ENCODE peak calls at places on chromosome 4, in six cellular contexts. One of them, this sample, is unnamed.

GRCh38 chr4:11098461-11098860 is 330.2 kb downstream of the HS3ST1 start:
- DNase-seq in psoas muscle: no peak
- DNase-seq in tibial artery: no peak
- DNase-seq in fibroblast of mammary gland: no peak
- DNase-seq in esophagus squamous epithelium: no peak
- DNase-seq in cardiac fibroblast: no peak
- DNase-seq in this sample: no peak

GRCh38 chr4:48194986-48195773 is 61.1 kb upstream of the TXK start:
- DNase-seq in psoas muscle: no peak
- DNase-seq in tibial artery: no peak
- DNase-seq in fibroblast of mammary gland: peak; percentile 83
- DNase-seq in esophagus squamous epithelium: no peak
- DNase-seq in cardiac fibroblast: no peak
- DNase-seq in this sample: peak; percentile 2

GRCh38 chr4:111269439-111269838 is 646.6 kb upstream of the PITX2 start:
- DNase-seq in psoas muscle: no peak
- DNase-seq in tibial artery: no peak
- DNase-seq in fibroblast of mammary gland: no peak
- DNase-seq in esophagus squamous epithelium: no peak
- DNase-seq in cardiac fibroblast: no peak
- DNase-seq in this sample: no peak

GRCh38 chr4:83083925-83084475 is 30.5 kb downstream of the PLAC8 start:
- DNase-seq in psoas muscle: no peak
- DNase-seq in tibial artery: no peak
- DNase-seq in fibroblast of mammary gland: no peak
- DNase-seq in esophagus squamous epithelium: no peak
- DNase-seq in cardiac fibroblast: peak; percentile 15
- DNase-seq in this sample: no peak

GRCh38 chr4:113849771-113850170 is 88.2 kb upstream of the CAMK2D start:
- DNase-seq in psoas muscle: no peak
- DNase-seq in tibial artery: no peak
- DNase-seq in fibroblast of mammary gland: peak; percentile 66
- DNase-seq in esophagus squamous epithelium: no peak
- DNase-seq in cardiac fibroblast: peak; percentile 76
- DNase-seq in this sample: no peak

GRCh38 chr4:67885727-67886126 is 1.9 kb upstream of the TMPRSS11D start:
- DNase-seq in psoas muscle: no peak
- DNase-seq in tibial artery: no peak
- DNase-seq in fibroblast of mammary gland: peak; percentile 98
- DNase-seq in esophagus squamous epithelium: no peak
- DNase-seq in cardiac fibroblast: peak; percentile 64
- DNase-seq in this sample: peak; percentile 46

GRCh38 chr4:83378426-83378825 is 43.8 kb upstream of the HPSE start:
- DNase-seq in psoas muscle: no peak
- DNase-seq in tibial artery: no peak
- DNase-seq in fibroblast of mammary gland: peak; percentile 29
- DNase-seq in esophagus squamous epithelium: no peak
- DNase-seq in cardiac fibroblast: no peak
- DNase-seq in this sample: no peak

GRCh38 chr4:472881-473574 is 25.9 kb downstream of the ZNF721 start:
- DNase-seq in psoas muscle: no peak
- DNase-seq in tibial artery: no peak
- DNase-seq in fibroblast of mammary gland: peak; percentile 11
- DNase-seq in esophagus squamous epithelium: no peak
- DNase-seq in cardiac fibroblast: peak; percentile 1
- DNase-seq in this sample: no peak

GRCh38 chr4:7155611-7156071 is 36.7 kb upstream of the SORCS2 start:
- DNase-seq in psoas muscle: no peak
- DNase-seq in tibial artery: peak; percentile 17
- DNase-seq in fibroblast of mammary gland: peak; percentile 56
- DNase-seq in esophagus squamous epithelium: no peak
- DNase-seq in cardiac fibroblast: peak; percentile 54
- DNase-seq in this sample: no peak

GRCh38 chr4:38691251-38692008 is 27.4 kb downstream of the KLF3 start:
- DNase-seq in psoas muscle: no peak
- DNase-seq in tibial artery: no peak
- DNase-seq in fibroblast of mammary gland: peak; percentile 96
- DNase-seq in esophagus squamous epithelium: no peak
- DNase-seq in cardiac fibroblast: peak; percentile 89
- DNase-seq in this sample: peak; percentile 71

GRCh38 chr4:44287505-44287904 is 161.1 kb downstream of the KCTD8 start:
- DNase-seq in psoas muscle: no peak
- DNase-seq in tibial artery: no peak
- DNase-seq in fibroblast of mammary gland: no peak
- DNase-seq in esophagus squamous epithelium: no peak
- DNase-seq in cardiac fibroblast: no peak
- DNase-seq in this sample: no peak

GRCh38 chr4:4852591-4853362 is 6.7 kb upstream of the MSX1 start:
- DNase-seq in psoas muscle: peak; percentile 33
- DNase-seq in tibial artery: peak; percentile 76
- DNase-seq in fibroblast of mammary gland: peak; percentile 79
- DNase-seq in esophagus squamous epithelium: no peak
- DNase-seq in cardiac fibroblast: peak; percentile 60
- DNase-seq in this sample: peak; percentile 46

GRCh38 chr4:52750819-52751348 is 341 bp downstream of the ERVMER34-1 start:
- DNase-seq in psoas muscle: peak; percentile 30
- DNase-seq in tibial artery: no peak
- DNase-seq in fibroblast of mammary gland: peak; percentile 6
- DNase-seq in esophagus squamous epithelium: no peak
- DNase-seq in cardiac fibroblast: peak; percentile 2
- DNase-seq in this sample: no peak

GRCh38 chr4:6198768-6199343 is 1.5 kb downstream of the JAKMIP1 start:
- DNase-seq in psoas muscle: no peak
- DNase-seq in tibial artery: peak; percentile 38
- DNase-seq in fibroblast of mammary gland: no peak
- DNase-seq in esophagus squamous epithelium: no peak
- DNase-seq in cardiac fibroblast: peak; percentile 7
- DNase-seq in this sample: no peak

GRCh38 chr4:87363552-87363951 is 27.4 kb downstream of the HSD17B11 start:
- DNase-seq in psoas muscle: no peak
- DNase-seq in tibial artery: no peak
- DNase-seq in fibroblast of mammary gland: no peak
- DNase-seq in esophagus squamous epithelium: no peak
- DNase-seq in cardiac fibroblast: no peak
- DNase-seq in this sample: no peak

GRCh38 chr4:110414590-110414989 is 61.4 kb upstream of the ENPEP start:
- DNase-seq in psoas muscle: no peak
- DNase-seq in tibial artery: no peak
- DNase-seq in fibroblast of mammary gland: peak; percentile 11
- DNase-seq in esophagus squamous epithelium: no peak
- DNase-seq in cardiac fibroblast: no peak
- DNase-seq in this sample: no peak

GRCh38 chr4:154595807-154596206 is 5.3 kb upstream of the FGA start:
- DNase-seq in psoas muscle: no peak
- DNase-seq in tibial artery: no peak
- DNase-seq in fibroblast of mammary gland: peak; percentile 23
- DNase-seq in esophagus squamous epithelium: no peak
- DNase-seq in cardiac fibroblast: no peak
- DNase-seq in this sample: no peak

GRCh38 chr4:85681194-85681803 is 206.3 kb downstream of the ARHGAP24 start:
- DNase-seq in psoas muscle: no peak
- DNase-seq in tibial artery: peak; percentile 68
- DNase-seq in fibroblast of mammary gland: peak; percentile 97
- DNase-seq in esophagus squamous epithelium: no peak
- DNase-seq in cardiac fibroblast: peak; percentile 95
- DNase-seq in this sample: peak; percentile 98

GRCh38 chr4:102598102-102598758 is 97.1 kb downstream of the NFKB1 start:
- DNase-seq in psoas muscle: no peak
- DNase-seq in tibial artery: no peak
- DNase-seq in fibroblast of mammary gland: no peak
- DNase-seq in esophagus squamous epithelium: no peak
- DNase-seq in cardiac fibroblast: peak; percentile 25
- DNase-seq in this sample: no peak

GRCh38 chr4:64250061-64250460 is 159.2 kb downstream of the TECRL start:
- DNase-seq in psoas muscle: no peak
- DNase-seq in tibial artery: no peak
- DNase-seq in fibroblast of mammary gland: no peak
- DNase-seq in esophagus squamous epithelium: no peak
- DNase-seq in cardiac fibroblast: no peak
- DNase-seq in this sample: no peak

GRCh38 chr4:5034206-5034605 is 14.9 kb upstream of the CYTL1 start:
- DNase-seq in psoas muscle: no peak
- DNase-seq in tibial artery: no peak
- DNase-seq in fibroblast of mammary gland: no peak
- DNase-seq in esophagus squamous epithelium: no peak
- DNase-seq in cardiac fibroblast: no peak
- DNase-seq in this sample: no peak

GRCh38 chr4:83171640-83172039 is 57.1 kb upstream of the PLAC8 start:
- DNase-seq in psoas muscle: no peak
- DNase-seq in tibial artery: no peak
- DNase-seq in fibroblast of mammary gland: peak; percentile 8
- DNase-seq in esophagus squamous epithelium: no peak
- DNase-seq in cardiac fibroblast: peak; percentile 50
- DNase-seq in this sample: no peak

GRCh38 chr4:157739237-157739636 is 433.6 kb downstream of the GASK1B start:
- DNase-seq in psoas muscle: no peak
- DNase-seq in tibial artery: no peak
- DNase-seq in fibroblast of mammary gland: peak; percentile 58
- DNase-seq in esophagus squamous epithelium: no peak
- DNase-seq in cardiac fibroblast: peak; percentile 5
- DNase-seq in this sample: no peak

GRCh38 chr4:157121396-157121795 is 45.4 kb downstream of the GLRB start:
- DNase-seq in psoas muscle: no peak
- DNase-seq in tibial artery: no peak
- DNase-seq in fibroblast of mammary gland: peak; percentile 55
- DNase-seq in esophagus squamous epithelium: no peak
- DNase-seq in cardiac fibroblast: no peak
- DNase-seq in this sample: peak; percentile 39

GRCh38 chr4:99612704-99613103 is 38.1 kb downstream of the MTTP start:
- DNase-seq in psoas muscle: no peak
- DNase-seq in tibial artery: no peak
- DNase-seq in fibroblast of mammary gland: no peak
- DNase-seq in esophagus squamous epithelium: no peak
- DNase-seq in cardiac fibroblast: no peak
- DNase-seq in this sample: no peak

GRCh38 chr4:120736312-120736711 is 186.2 kb downstream of the PRDM5 start:
- DNase-seq in psoas muscle: no peak
- DNase-seq in tibial artery: no peak
- DNase-seq in fibroblast of mammary gland: no peak
- DNase-seq in esophagus squamous epithelium: no peak
- DNase-seq in cardiac fibroblast: no peak
- DNase-seq in this sample: no peak

GRCh38 chr4:126592088-126592487 is 1040.7 kb upstream of the INTU start:
- DNase-seq in psoas muscle: no peak
- DNase-seq in tibial artery: no peak
- DNase-seq in fibroblast of mammary gland: peak; percentile 12
- DNase-seq in esophagus squamous epithelium: no peak
- DNase-seq in cardiac fibroblast: peak; percentile 19
- DNase-seq in this sample: no peak
- TF ChIP-seq CTCF in psoas muscle: no peak
- TF ChIP-seq CTCF in tibial artery: no peak
- TF ChIP-seq CTCF in fibroblast of mammary gland: peak; percentile 43
- TF ChIP-seq CTCF in esophagus squamous epithelium: no peak
- TF ChIP-seq CTCF in cardiac fibroblast: peak; percentile 27
- TF ChIP-seq CTCF in this sample: peak; percentile 41

GRCh38 chr4:2672700-2673099 is 83.4 kb downstream of the TNIP2 start:
- DNase-seq in psoas muscle: no peak
- DNase-seq in tibial artery: no peak
- DNase-seq in fibroblast of mammary gland: no peak
- DNase-seq in esophagus squamous epithelium: no peak
- DNase-seq in cardiac fibroblast: no peak
- DNase-seq in this sample: no peak
- H3K4me3 ChIP-seq in psoas muscle: no peak overlapping the region
- H3K4me3 ChIP-seq in tibial artery: no peak overlapping the region
- H3K4me3 ChIP-seq in fibroblast of mammary gland: no peak overlapping the region
- H3K4me3 ChIP-seq in esophagus squamous epithelium: no peak overlapping the region
- H3K4me3 ChIP-seq in cardiac fibroblast: no peak overlapping the region
- H3K4me3 ChIP-seq in this sample: no peak overlapping the region

GRCh38 chr4:94523033-94523590 is 71.4 kb downstream of the PDLIM5 start:
- DNase-seq in psoas muscle: no peak
- DNase-seq in tibial artery: no peak
- DNase-seq in fibroblast of mammary gland: peak; percentile 33
- DNase-seq in esophagus squamous epithelium: no peak
- DNase-seq in cardiac fibroblast: peak; percentile 41
- DNase-seq in this sample: no peak
- TF ChIP-seq CTCF in psoas muscle: no peak
- TF ChIP-seq CTCF in tibial artery: no peak
- TF ChIP-seq CTCF in fibroblast of mammary gland: no peak
- TF ChIP-seq CTCF in esophagus squamous epithelium: no peak
- TF ChIP-seq CTCF in cardiac fibroblast: no peak
- TF ChIP-seq CTCF in this sample: no peak

GRCh38 chr4:159229164-159229563 is 126.3 kb downstream of the RAPGEF2 start:
- DNase-seq in psoas muscle: no peak
- DNase-seq in tibial artery: no peak
- DNase-seq in fibroblast of mammary gland: no peak
- DNase-seq in esophagus squamous epithelium: no peak
- DNase-seq in cardiac fibroblast: peak; percentile 85
- DNase-seq in this sample: no peak
- H3K4me3 ChIP-seq in psoas muscle: peak overlapping the region; percentile 66
- H3K4me3 ChIP-seq in tibial artery: peak overlapping the region; percentile 17
- H3K4me3 ChIP-seq in fibroblast of mammary gland: no peak overlapping the region
- H3K4me3 ChIP-seq in esophagus squamous epithelium: no peak overlapping the region
- H3K4me3 ChIP-seq in cardiac fibroblast: no peak overlapping the region
- H3K4me3 ChIP-seq in this sample: no peak overlapping the region

DNA sequence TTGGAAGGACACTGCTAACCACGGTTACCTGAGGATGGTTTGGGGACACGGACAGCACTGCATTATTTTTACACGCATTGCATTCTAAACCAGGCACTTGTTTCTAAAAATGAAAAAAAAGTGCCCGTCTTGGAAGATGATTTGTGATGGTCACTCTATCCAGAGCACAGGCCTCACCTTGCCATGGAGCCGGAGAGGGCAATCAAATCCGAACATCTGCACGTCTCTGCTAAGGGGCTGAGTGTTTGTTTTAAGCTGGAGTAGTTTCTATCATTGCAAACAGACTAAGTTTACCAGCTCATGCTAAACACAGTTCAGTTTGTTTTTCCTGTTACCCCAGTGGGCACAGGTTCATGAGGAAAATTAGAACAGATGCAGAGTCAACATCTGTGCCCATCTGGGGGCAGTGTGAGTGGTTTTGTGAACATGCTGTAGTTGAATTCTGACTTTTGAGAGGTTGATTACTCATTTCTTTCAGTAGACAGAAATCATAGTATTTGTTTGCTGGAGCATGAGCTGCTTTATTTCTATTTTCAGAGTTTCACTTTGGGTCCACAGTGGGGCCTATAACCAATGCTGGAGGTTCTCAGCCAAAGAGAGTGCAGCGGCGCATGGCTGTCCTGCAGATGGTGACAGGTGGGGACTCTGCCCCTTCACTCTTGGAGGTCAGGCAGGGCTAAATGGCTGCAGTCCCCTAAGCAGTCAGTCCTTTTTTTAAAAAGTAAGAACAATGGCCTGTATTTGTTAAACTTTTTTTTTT is 65.4 kb upstream of the ENPP6 start:
- DNase-seq in psoas muscle: no peak
- DNase-seq in tibial artery: no peak
- DNase-seq in fibroblast of mammary gland: no peak
- DNase-seq in esophagus squamous epithelium: no peak
- DNase-seq in cardiac fibroblast: no peak
- DNase-seq in this sample: no peak
- TF ChIP-seq CTCF in psoas muscle: no peak
- TF ChIP-seq CTCF in tibial artery: no peak
- TF ChIP-seq CTCF in fibroblast of mammary gland: no peak
- TF ChIP-seq CTCF in esophagus squamous epithelium: no peak
- TF ChIP-seq CTCF in cardiac fibroblast: no peak
- TF ChIP-seq CTCF in this sample: no peak

GRCh38 chr4:8270418-8270771 is 841 bp downstream of the HTRA3 start:
- DNase-seq in psoas muscle: no peak
- DNase-seq in tibial artery: no peak
- DNase-seq in fibroblast of mammary gland: no peak
- DNase-seq in esophagus squamous epithelium: no peak
- DNase-seq in cardiac fibroblast: no peak
- DNase-seq in this sample: no peak
- H3K4me3 ChIP-seq in psoas muscle: peak overlapping the region; percentile 66
- H3K4me3 ChIP-seq in tibial artery: peak overlapping the region; percentile 40
- H3K4me3 ChIP-seq in fibroblast of mammary gland: no peak overlapping the region
- H3K4me3 ChIP-seq in esophagus squamous epithelium: peak overlapping the region; percentile 72
- H3K4me3 ChIP-seq in cardiac fibroblast: no peak overlapping the region
- H3K4me3 ChIP-seq in this sample: no peak overlapping the region

This sample was measured in AG09309.